ENCODE peak calls at places on chromosomes 7 and 10, in ten cellular contexts. J, S, W, U, K, T, E, N, G and R are unnamed samples.

GRCh38 chr7:102154425-102154824 is 132.2 kb upstream of the SH2B2 start:
- DNase-seq in W (no peak), N (no peak), K (no peak), T (no peak), E (no peak), S (no peak), U (no peak), J (no peak), G (no peak), R (no peak)

GRCh38 chr7:116543664-116544063 is 18.8 kb downstream of the CAV1 start:
- DNase-seq in T (peak; percentile 50), J (no peak), K (no peak), S (no peak), W (no peak), N (no peak), G (no peak), U (no peak), E (no peak), R (no peak)

GRCh38 chr10:22226599-22226998 is 8.8 kb upstream of the EBLN1 start:
- DNase-seq in W (no peak), G (no peak), T (no peak), S (no peak), J (no peak), K (no peak), E (no peak), U (no peak), N (no peak), R (no peak)

GRCh38 chr7:27700501-27700900 is 37.8 kb upstream of the HIBADH start:
- DNase-seq in K (no peak), J (no peak), N (no peak), E (no peak), G (no peak), T (no peak), S (no peak), U (no peak), W (no peak), R (no peak)

GRCh38 chr7:106052681-106053080 is 59.4 kb downstream of the SYPL1 start:
- DNase-seq in G (no peak), N (no peak), S (no peak), J (no peak), E (no peak), T (no peak), W (no peak), K (no peak), U (no peak), R (no peak)

GRCh38 chr10:88592425-88592824 is 5.9 kb downstream of the LIPJ start:
- DNase-seq in W (no peak), S (no peak), T (no peak), K (no peak), N (no peak), J (no peak), U (no peak), E (no peak), G (no peak), R (no peak)

GRCh38 chr7:137954614-137955013 is 47.3 kb downstream of the CREB3L2 start:
- DNase-seq in S (no peak), G (no peak), K (no peak), T (no peak), E (no peak), U (no peak), J (no peak), W (no peak), N (no peak), R (no peak)

GRCh38 chr7:87530126-87530525 is 54.6 kb upstream of the ABCB4 start:
- DNase-seq in E (no peak), S (no peak), N (no peak), W (no peak), K (no peak), T (no peak), G (no peak), J (no peak), U (no peak), R (no peak)

DNA sequence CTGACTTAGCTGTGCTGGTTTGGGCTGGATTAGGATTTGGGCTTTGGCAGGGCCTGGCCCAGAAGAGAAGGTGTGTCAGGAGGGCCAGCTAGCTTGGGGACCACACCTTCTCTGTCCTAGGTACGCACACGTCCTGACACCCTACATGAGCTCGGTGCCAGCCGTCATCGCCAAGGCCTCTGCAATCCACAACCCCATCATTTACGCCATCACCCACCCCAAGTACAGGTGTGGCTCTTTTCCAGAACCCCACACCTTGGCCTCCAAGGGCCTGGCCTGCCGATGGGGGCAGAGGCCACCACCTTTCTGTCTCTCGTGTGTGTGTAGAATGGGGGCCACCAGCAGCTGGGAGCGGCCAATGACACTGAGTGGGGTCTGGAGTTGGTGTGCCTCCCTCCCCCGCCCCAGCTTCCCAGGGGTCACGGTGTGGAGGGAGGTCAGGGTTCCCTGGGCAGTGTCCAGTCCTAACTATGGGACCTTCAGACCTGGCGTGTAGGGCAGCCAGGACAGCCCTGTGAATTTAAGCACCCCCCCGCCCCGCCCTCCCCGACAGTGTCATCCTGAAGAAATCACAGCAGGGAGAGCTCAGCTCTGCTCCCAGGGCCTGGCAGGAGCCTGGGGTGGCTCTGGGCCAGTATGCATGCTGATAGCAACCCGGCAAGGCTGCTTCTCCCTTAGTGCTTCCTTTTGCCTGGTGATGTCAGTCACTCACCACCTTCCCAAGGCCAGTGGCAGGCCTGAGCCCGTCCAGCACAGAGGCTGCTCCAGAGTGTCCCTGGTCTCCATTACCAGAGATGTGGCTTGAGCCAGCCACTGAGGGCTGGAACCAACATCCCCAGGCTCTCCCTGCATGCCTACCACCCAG is 6.9 kb upstream of the LDB3 start:
- DNase-seq in E (no peak), K (peak; percentile 71), U (peak; percentile 88), S (peak; percentile 42), T (no peak), W (no peak), N (peak; percentile 21), J (peak; percentile 72), G (peak; percentile 82), R (no peak)
- H3K27ac ChIP-seq in E (no peak overlapping the region), K (peak overlapping the region; percentile 58), U (peak overlapping the region; percentile 95), S (no peak overlapping the region), T (no peak overlapping the region), W (no peak overlapping the region), N (no peak overlapping the region), J (no peak overlapping the region), G (peak overlapping the region; percentile 76), R (peak overlapping the region; percentile 97)

GRCh38 chr7:41451826-41452225 is 251.1 kb downstream of the INHBA start:
- DNase-seq in N (no peak), W (no peak), E (no peak), S (no peak), K (no peak), G (no peak), J (no peak), T (peak; percentile 50), U (no peak), R (no peak)

GRCh38 chr7:41449694-41450093 is 253.2 kb downstream of the INHBA start:
- DNase-seq in T (no peak), N (no peak), K (no peak), G (no peak), E (no peak), W (no peak), U (no peak), J (no peak), S (no peak), R (no peak)

GRCh38 chr7:41447106-41448042 is 255.5 kb downstream of the INHBA start:
- DNase-seq in S (no peak), E (no peak), N (no peak), K (no peak), J (no peak), W (no peak), G (no peak), T (no peak), U (no peak), R (no peak)

GRCh38 chr7:41448104-41448503 is 254.8 kb downstream of the INHBA start:
- DNase-seq in T (peak; percentile 16), G (no peak), K (no peak), E (no peak), W (no peak), N (no peak), S (no peak), U (no peak), J (no peak), R (no peak)

GRCh38 chr7:41449286-41449685 is 253.6 kb downstream of the INHBA start:
- DNase-seq in T (no peak), K (no peak), S (no peak), J (no peak), E (no peak), W (no peak), N (no peak), G (no peak), U (no peak), R (no peak)
- H3K27ac ChIP-seq in T (no peak overlapping the region), K (no peak overlapping the region), S (no peak overlapping the region), J (no peak overlapping the region), E (no peak overlapping the region), W (no peak overlapping the region), N (no peak overlapping the region), G (no peak overlapping the region), U (no peak overlapping the region), R (no peak overlapping the region)

GRCh38 chr7:55158983-55159382 is 140.2 kb downstream of the EGFR start:
- DNase-seq in T (no peak), S (no peak), W (no peak), N (no peak), E (no peak), K (no peak), G (no peak), U (no peak), J (no peak), R (no peak)

GRCh38 chr7:55160539-55160938 is 141.7 kb downstream of the EGFR start:
- DNase-seq in W (no peak), T (no peak), S (no peak), E (peak; percentile 65), G (no peak), N (peak; percentile 86), K (no peak), U (no peak), J (no peak), R (no peak)

GRCh38 chr7:55157347-55158105 is 138.7 kb downstream of the EGFR start:
- DNase-seq in W (no peak), G (peak; percentile 45), K (no peak), E (no peak), J (peak; percentile 59), N (peak; percentile 30), T (no peak), U (no peak), S (no peak), R (no peak)

GRCh38 chr7:55156919-55157318 is 138.1 kb downstream of the EGFR start:
- DNase-seq in U (no peak), T (no peak), E (no peak), S (no peak), G (no peak), N (no peak), J (peak; percentile 36), W (no peak), K (no peak), R (no peak)

GRCh38 chr7:55158541-55158940 is 139.7 kb downstream of the EGFR start:
- DNase-seq in G (no peak), N (peak; percentile 53), S (no peak), W (no peak), T (peak; percentile 58), U (no peak), K (no peak), J (no peak), E (no peak), R (no peak)
- H3K27ac ChIP-seq in G (no peak overlapping the region), N (peak overlapping the region; percentile 39), S (no peak overlapping the region), W (no peak overlapping the region), T (peak overlapping the region; percentile 86), U (no peak overlapping the region), K (no peak overlapping the region), J (no peak overlapping the region), E (no peak overlapping the region), R (no peak overlapping the region)

DNA sequence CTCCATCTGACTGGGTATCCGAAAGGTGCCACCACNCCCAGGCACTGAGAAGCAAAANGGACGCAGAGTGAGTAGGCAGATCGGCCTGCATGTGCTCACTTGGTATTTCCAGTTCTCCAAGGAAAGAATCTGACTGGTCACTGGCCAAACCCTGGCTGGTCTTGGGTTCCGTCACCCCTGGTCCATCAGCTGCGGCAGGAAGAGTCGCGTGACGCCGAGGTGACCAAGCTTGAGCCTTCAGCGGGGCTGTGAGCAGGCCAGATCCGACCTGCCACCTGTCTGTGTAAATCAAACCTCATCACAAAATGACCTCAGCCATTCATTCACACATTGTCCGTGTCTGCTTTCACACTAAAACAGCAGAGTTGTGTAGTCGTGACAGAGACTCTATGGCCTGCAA is 28.8 kb upstream of the CHST15 start:
- DNase-seq in N (no peak), W (no peak), G (no peak), U (no peak), T (no peak), K (no peak), J (no peak), S (no peak), E (no peak), R (no peak)
- H3K27ac ChIP-seq in N (no peak overlapping the region), W (no peak overlapping the region), G (no peak overlapping the region), U (no peak overlapping the region), T (no peak overlapping the region), K (no peak overlapping the region), J (no peak overlapping the region), S (no peak overlapping the region), E (no peak overlapping the region), R (no peak overlapping the region)